ENCODE peak calls at places on chromosomes 6 and 20, in ten cellular contexts. B is stomach, F is suprapubic skin, T is K562, M is sigmoid colon, G is GM12878, N is transverse colon, Y is HepG2, S is upper lobe of left lung, A is H1. U is an unnamed sample.
A peak's percentile ranks its signal among the peaks of the same experiment; 100 is the strongest.

GRCh38 chr6:67175091-67175490 is 1460.0 kb upstream of the ADGRB3 start:
- DNase-seq in G (no peak), T (no peak), M (no peak), Y (no peak), F (no peak), A (no peak), B (no peak), N (no peak), S (no peak), U (no peak)

GRCh38 chr6:33305052-33305451 is 6.3 kb upstream of the RGL2 start:
- DNase-seq in S (no peak), F (no peak), N (no peak), Y (no peak), T (no peak), A (no peak), B (no peak), M (no peak), G (no peak), U (no peak)

GRCh38 chr20:23018941-23019340 is 16.2 kb upstream of the SSTR4 start:
- DNase-seq in Y (no peak), S (no peak), T (no peak), A (no peak), N (no peak), M (no peak), F (no peak), G (no peak), B (no peak), U (no peak)

GRCh38 chr20:57708694-57709673 is 831 bp downstream of the PMEPA1 start:
- DNase-seq in F (no peak), S (peak; percentile 91), A (no peak), G (no peak), N (no peak), T (no peak), B (no peak), Y (no peak), M (peak; percentile 79), U (no peak)

GRCh38 chr6:133973109-133973971 is 20.3 kb downstream of the TBPL1 start:
- DNase-seq in A (no peak), Y (peak; percentile 58), G (peak; percentile 28), N (no peak), T (peak; percentile 69), F (no peak), S (no peak), M (no peak), B (no peak), U (no peak)

GRCh38 chr6:152368761-152369624 is 268.2 kb downstream of the SYNE1 start:
- DNase-seq in B (peak; percentile 26), N (peak; percentile 13), G (no peak), S (no peak), Y (no peak), M (peak; percentile 80), A (no peak), T (no peak), F (peak; percentile 71), U (no peak)

GRCh38 chr6:44685213-44685612 is 297.7 kb downstream of the CDC5L start:
- DNase-seq in Y (no peak), A (no peak), B (no peak), M (no peak), T (no peak), N (no peak), F (no peak), S (no peak), G (no peak), U (no peak)

GRCh38 chr20:38725959-38726848 is 1.9 kb downstream of the SLC32A1 start:
- DNase-seq in Y (peak; percentile 75), A (no peak), F (no peak), N (peak; percentile 29), B (peak; percentile 33), S (peak; percentile 75), G (no peak), M (no peak), T (peak; percentile 79), U (no peak)

GRCh38 chr6:113246186-113246585 is 611.0 kb upstream of the MARCKS start:
- DNase-seq in G (no peak), T (no peak), B (no peak), Y (no peak), N (no peak), F (no peak), M (no peak), S (no peak), A (no peak), U (no peak)

GRCh38 chr6:22766979-22767378 is 197.6 kb downstream of the HDGFL1 start:
- DNase-seq in G (no peak), S (no peak), N (no peak), M (no peak), A (no peak), B (no peak), F (no peak), Y (no peak), T (no peak), U (no peak)

GRCh38 chr20:45832619-45833018 is 980 bp upstream of the SNX21 start:
- DNase-seq in F (no peak), A (no peak), Y (no peak), M (no peak), B (no peak), S (no peak), T (no peak), N (no peak), G (no peak), U (no peak)

GRCh38 chr6:1386310-1386709 is 3.1 kb upstream of the FOXF2 start:
- DNase-seq in N (no peak), S (no peak), Y (no peak), T (no peak), B (no peak), M (no peak), G (no peak), A (no peak), F (no peak), U (no peak)

GRCh38 chr6:143176090-143177021 is 115.7 kb downstream of the AIG1 start:
- DNase-seq in Y (no peak), B (no peak), N (no peak), T (no peak), M (no peak), F (no peak), S (no peak), A (no peak), G (no peak), U (no peak)

GRCh38 chr6:169852504-169853195 is 101.2 kb downstream of the ERMARD start:
- DNase-seq in T (no peak), S (no peak), M (no peak), Y (no peak), N (no peak), G (no peak), B (peak; percentile 20), A (no peak), F (no peak), U (peak; percentile 66)

GRCh38 chr6:44423306-44423705 is 35.8 kb downstream of the CDC5L start:
- DNase-seq in T (no peak), N (no peak), M (no peak), A (no peak), G (no peak), F (no peak), Y (no peak), B (no peak), S (no peak), U (no peak)

GRCh38 chr20:14446446-14446845 is 109.0 kb upstream of the FLRT3 start:
- DNase-seq in S (no peak), B (no peak), G (no peak), A (no peak), Y (no peak), F (no peak), T (no peak), M (no peak), N (no peak), U (no peak)

GRCh38 chr6:85680388-85680787 is 37.7 kb upstream of the SYNCRIP start:
- DNase-seq in T (no peak), N (no peak), S (no peak), M (no peak), F (no peak), G (no peak), A (no peak), B (no peak), Y (no peak), U (no peak)

GRCh38 chr6:47098570-47098993 is 56.5 kb upstream of the ADGRF1 start:
- DNase-seq in S (no peak), N (no peak), M (peak; percentile 74), Y (no peak), G (no peak), B (no peak), F (no peak), T (no peak), A (no peak), U (no peak)

GRCh38 chr20:34877002-34877264 is 521 bp downstream of the ACSS2 start:
- DNase-seq in M (no peak), S (no peak), A (no peak), N (no peak), B (no peak), F (no peak), T (no peak), Y (no peak), G (no peak), U (no peak)
- TF ChIP-seq POLR2A in M (no peak), S (no peak), A (no peak), N (no peak), B (no peak), F (no peak), T (no peak), Y (no peak), G (no peak), U (no peak)

GRCh38 chr6:90247262-90247661 is 49.4 kb downstream of the BACH2 start:
- DNase-seq in Y (no peak), M (no peak), T (no peak), B (no peak), S (no peak), A (no peak), F (no peak), G (no peak), N (no peak), U (no peak)
- TF ChIP-seq POLR2AphosphoS5 in Y (no peak), M (no peak), T (no peak), B (no peak), S (no peak), A (no peak), F (no peak), G (no peak), N (no peak), U (no peak)

GRCh38 chr6:155185544-155185943 is 78.3 kb upstream of the CLDN20 start:
- DNase-seq in M (no peak), T (no peak), N (peak; percentile 52), S (no peak), B (peak; percentile 54), Y (no peak), F (no peak), G (no peak), A (no peak), U (no peak)
- TF ChIP-seq EP300 in M (no peak), T (no peak), N (no peak), S (no peak), B (no peak), Y (no peak), F (no peak), G (no peak), A (no peak), U (no peak)

DNA sequence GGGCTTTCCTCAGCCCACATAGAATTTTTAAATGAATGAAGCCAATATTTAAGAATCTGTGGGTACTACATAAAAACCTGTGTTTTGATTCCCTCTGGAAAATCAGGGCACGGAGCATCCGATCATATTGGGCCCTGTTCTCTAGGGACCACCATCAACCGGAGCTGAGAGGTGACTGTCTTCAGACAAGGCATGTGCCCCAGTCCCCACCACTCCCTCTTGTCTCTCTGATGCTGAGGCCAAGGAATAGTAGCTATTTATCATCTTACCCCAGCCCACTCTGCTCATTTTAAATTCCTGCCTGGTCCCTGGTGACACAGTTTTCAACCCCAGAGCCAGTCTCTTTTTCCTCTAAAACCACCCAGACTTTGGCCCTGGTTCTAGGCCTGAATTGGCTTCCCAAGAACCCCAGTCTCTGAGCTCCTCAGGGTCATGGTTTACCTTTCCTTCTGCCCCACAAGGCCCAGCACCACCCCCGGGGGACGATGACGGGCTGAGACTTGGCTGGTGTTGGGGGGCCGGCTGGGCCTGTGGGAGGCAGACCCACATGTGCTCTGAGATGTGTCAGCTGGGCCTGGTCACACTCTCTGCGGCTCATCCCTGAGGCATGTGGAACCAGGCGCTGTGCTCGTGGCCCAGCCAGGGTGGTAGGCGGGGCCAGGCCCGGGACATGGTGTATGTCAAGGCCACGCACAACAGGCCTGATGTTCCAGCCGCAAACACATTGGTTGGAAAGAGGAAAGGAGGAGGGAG is 114.4 kb downstream of the CEBPB start:
- DNase-seq in M (peak; percentile 100), A (no peak), G (no peak), T (no peak), Y (peak; percentile 92), F (peak; percentile 95), S (peak; percentile 91), N (peak; percentile 82), B (peak; percentile 61), U (peak; percentile 97)
- TF ChIP-seq POLR2A in M (no peak), A (no peak), G (no peak), T (no peak), Y (peak; percentile 89), F (peak; percentile 35), S (no peak), N (no peak), B (no peak), U (no peak)